ENCODE peak calls at places on chromosomes 4 and X, in six cellular contexts. F is hepatocyte, C is MM.1S, R is fibroblast of lung, L is OCI-LY7, U is GM23338. K is an unnamed sample.

GRCh38 chr4:57191523-57192034 is 81.4 kb upstream of the IGFBP7 start:
- DNase-seq in L (no peak), F (peak; percentile 84), R (peak; percentile 47), U (peak; percentile 75), C (no peak), K (no peak)

GRCh38 chr4:148454835-148455234 is 12.6 kb upstream of the NR3C2 start:
- DNase-seq in F (no peak), R (peak; percentile 6), U (no peak), C (no peak), L (no peak), K (no peak)

GRCh38 chrX:40083120-40083978 is 14.4 kb downstream of the BCOR start:
- DNase-seq in L (no peak), U (peak; percentile 62), C (no peak), R (no peak), F (peak; percentile 68), K (peak; percentile 52)

GRCh38 chr4:89998350-89999098 is 103.9 kb downstream of the MMRN1 start:
- DNase-seq in U (peak; percentile 2), C (no peak), R (no peak), L (no peak), F (no peak), K (no peak)

GRCh38 chr4:41360214-41360910 is 103.6 kb downstream of the UCHL1 start:
- DNase-seq in F (peak; percentile 82), C (peak; percentile 65), R (peak; percentile 58), L (no peak), U (peak; percentile 74), K (no peak)

GRCh38 chr4:143035661-143036060 is 149.1 kb upstream of the USP38 start:
- DNase-seq in U (no peak), R (no peak), L (no peak), F (no peak), C (no peak), K (no peak)

GRCh38 chrX:111447298-111447697 is 35.3 kb upstream of the DCX start:
- DNase-seq in C (peak; percentile 47), U (peak; percentile 57), F (peak; percentile 56), R (peak; percentile 5), L (peak; percentile 21), K (peak; percentile 85)

GRCh38 chr4:85756938-85757337 is 282.0 kb downstream of the ARHGAP24 start:
- DNase-seq in U (peak; percentile 65), F (peak; percentile 40), L (peak; percentile 68), R (peak; percentile 43), C (no peak), K (peak; percentile 70)

GRCh38 chr4:6674500-6675149 is 19.1 kb upstream of the S100P start:
- DNase-seq in U (peak; percentile 61), R (peak; percentile 34), L (peak; percentile 72), F (peak; percentile 72), C (peak; percentile 68), K (peak; percentile 46)

GRCh38 chr4:152109585-152110509 is 349.0 kb upstream of the GATB start:
- DNase-seq in F (no peak), U (no peak), L (no peak), R (no peak), C (no peak), K (no peak)

GRCh38 chr4:10403633-10404445 is 53.4 kb downstream of the ZNF518B start:
- DNase-seq in R (peak; percentile 15), L (peak; percentile 9), U (peak; percentile 70), C (peak; percentile 14), F (peak; percentile 43), K (peak; percentile 66)

GRCh38 chrX:112513154-112513553 is 166.6 kb downstream of the LHFPL1 start:
- DNase-seq in C (no peak), U (peak; percentile 1), F (peak; percentile 56), L (no peak), R (peak; percentile 47), K (no peak)

GRCh38 chr4:81198609-81199008 is 16.4 kb downstream of the PRKG2 start:
- DNase-seq in U (no peak), C (no peak), F (no peak), L (no peak), R (no peak), K (no peak)

GRCh38 chr4:137253949-137254348 is 278.3 kb downstream of the PCDH18 start:
- DNase-seq in U (no peak), F (no peak), L (no peak), R (peak; percentile 83), C (no peak), K (no peak)

GRCh38 chr4:145886871-145887240 is 51.8 kb downstream of the ZNF827 start:
- DNase-seq in L (peak; percentile 52), U (no peak), C (no peak), F (no peak), R (no peak), K (peak; percentile 82)

GRCh38 chr4:2254665-2255500 is 7.0 kb downstream of the MXD4 start:
- DNase-seq in R (no peak), F (peak; percentile 2), C (no peak), U (no peak), L (no peak), K (no peak)

GRCh38 chr4:163395758-163396157 is 52.1 kb downstream of the NPY5R start:
- DNase-seq in R (no peak), C (peak; percentile 54), U (no peak), L (no peak), F (no peak), K (peak; percentile 46)

GRCh38 chr4:47010347-47011188 is 17.2 kb upstream of the GABRA4 start:
- DNase-seq in L (peak; percentile 5), C (peak; percentile 74), U (no peak), F (no peak), R (no peak), K (no peak)

GRCh38 chr4:39976945-39977488 is 694 bp downstream of the PDS5A start:
- DNase-seq in F (peak; percentile 56), U (peak; percentile 19), R (peak; percentile 30), C (peak; percentile 36), L (no peak), K (peak; percentile 76)

GRCh38 chrX:771536-771935 is 140.9 kb downstream of the SHOX start:
- DNase-seq in R (no peak), C (no peak), U (no peak), L (no peak), F (no peak), K (no peak)

GRCh38 chrX:3711331-3711917 is 2.0 kb downstream of the PRKX start:
- DNase-seq in L (peak; percentile 4), R (no peak), F (no peak), U (no peak), C (no peak), K (peak; percentile 67)

GRCh38 chr4:108901271-108901670 is 138.4 kb upstream of the ETNPPL start:
- DNase-seq in L (no peak), F (no peak), C (no peak), U (no peak), R (peak; percentile 48), K (no peak)

GRCh38 chrX:70359458-70359857 is 63.7 kb upstream of the GDPD2 start:
- DNase-seq in U (no peak), R (no peak), C (no peak), L (no peak), F (no peak), K (no peak)

GRCh38 chr4:184817494-184818215 is 8.1 kb downstream of the ACSL1 start:
- DNase-seq in R (no peak), U (no peak), C (no peak), F (no peak), L (peak; percentile 38), K (no peak)
- H4K20me1 ChIP-seq in R (no peaks in the 10 kb centered on the region), U (no peaks in the 10 kb centered on the region), C (no peaks in the 10 kb centered on the region), F (peaks cover 7% of the 10 kb centered on the region), L (peaks cover 22% of the 10 kb centered on the region), K (no peaks in the 10 kb centered on the region)

DNA sequence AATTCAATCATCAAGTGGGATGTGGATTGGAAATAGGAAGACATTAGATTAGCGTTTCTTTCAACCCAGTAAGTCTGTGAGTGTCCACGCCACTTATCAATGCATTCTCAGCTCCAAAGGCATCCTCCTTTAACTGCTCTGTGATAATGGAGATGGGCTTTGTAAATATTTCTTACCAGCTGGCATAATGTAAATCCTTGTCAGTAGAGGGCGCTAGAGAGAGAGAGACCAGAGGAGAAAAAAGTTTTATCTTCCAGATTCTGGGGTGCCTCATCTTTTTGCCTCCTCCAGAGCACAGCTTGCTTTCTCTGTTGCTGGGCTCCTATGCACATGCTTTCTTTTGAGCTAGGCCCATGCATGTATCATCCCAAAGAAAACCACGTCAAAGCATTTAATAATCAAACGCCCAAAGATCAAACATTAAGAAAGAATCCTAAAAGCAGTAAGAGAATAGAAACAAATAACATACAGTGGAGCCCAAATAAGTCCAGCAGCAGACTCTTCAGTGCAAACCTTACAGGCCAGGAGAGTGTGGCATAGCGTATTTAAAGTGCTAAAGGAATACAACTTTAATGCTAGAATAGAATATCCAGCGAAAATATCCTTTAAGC is 9.6 kb upstream of the MTMR1 start:
- DNase-seq in U (peak; percentile 79), L (peak; percentile 62), R (no peak), F (peak; percentile 49), C (peak; percentile 35), K (peak; percentile 87)
- H3K4me2 ChIP-seq in U (no peak overlapping the region), L (no peak overlapping the region), R (no peak overlapping the region), F (no peak overlapping the region), C (no peak overlapping the region), K (no peak overlapping the region)

GRCh38 chr4:159178147-159178541 is 75.3 kb downstream of the RAPGEF2 start:
- DNase-seq in F (no peak), C (no peak), R (peak; percentile 12), U (no peak), L (no peak), K (no peak)

GRCh38 chr4:159175989-159176375 is 73.1 kb downstream of the RAPGEF2 start:
- DNase-seq in L (no peak), R (no peak), F (no peak), U (no peak), C (no peak), K (no peak)

GRCh38 chr4:159175165-159175988 is 72.5 kb downstream of the RAPGEF2 start:
- DNase-seq in U (peak; percentile 97), L (peak; percentile 77), C (peak; percentile 73), R (peak; percentile 88), F (peak; percentile 88), K (peak; percentile 91)

GRCh38 chr4:159177265-159178146 is 74.6 kb downstream of the RAPGEF2 start:
- DNase-seq in F (no peak), L (no peak), R (no peak), C (no peak), U (no peak), K (no peak)

GRCh38 chr4:159179310-159179958 is 76.6 kb downstream of the RAPGEF2 start:
- DNase-seq in U (no peak), L (no peak), F (no peak), C (no peak), R (no peak), K (no peak)
- H4K20me1 ChIP-seq in U (peaks cover 2% of the 10 kb centered on the region), L (peaks cover 4% of the 10 kb centered on the region), F (peaks cover 40% of the 10 kb centered on the region), C (no peaks in the 10 kb centered on the region), R (no peaks in the 10 kb centered on the region), K (peaks cover 33% of the 10 kb centered on the region)

DNA sequence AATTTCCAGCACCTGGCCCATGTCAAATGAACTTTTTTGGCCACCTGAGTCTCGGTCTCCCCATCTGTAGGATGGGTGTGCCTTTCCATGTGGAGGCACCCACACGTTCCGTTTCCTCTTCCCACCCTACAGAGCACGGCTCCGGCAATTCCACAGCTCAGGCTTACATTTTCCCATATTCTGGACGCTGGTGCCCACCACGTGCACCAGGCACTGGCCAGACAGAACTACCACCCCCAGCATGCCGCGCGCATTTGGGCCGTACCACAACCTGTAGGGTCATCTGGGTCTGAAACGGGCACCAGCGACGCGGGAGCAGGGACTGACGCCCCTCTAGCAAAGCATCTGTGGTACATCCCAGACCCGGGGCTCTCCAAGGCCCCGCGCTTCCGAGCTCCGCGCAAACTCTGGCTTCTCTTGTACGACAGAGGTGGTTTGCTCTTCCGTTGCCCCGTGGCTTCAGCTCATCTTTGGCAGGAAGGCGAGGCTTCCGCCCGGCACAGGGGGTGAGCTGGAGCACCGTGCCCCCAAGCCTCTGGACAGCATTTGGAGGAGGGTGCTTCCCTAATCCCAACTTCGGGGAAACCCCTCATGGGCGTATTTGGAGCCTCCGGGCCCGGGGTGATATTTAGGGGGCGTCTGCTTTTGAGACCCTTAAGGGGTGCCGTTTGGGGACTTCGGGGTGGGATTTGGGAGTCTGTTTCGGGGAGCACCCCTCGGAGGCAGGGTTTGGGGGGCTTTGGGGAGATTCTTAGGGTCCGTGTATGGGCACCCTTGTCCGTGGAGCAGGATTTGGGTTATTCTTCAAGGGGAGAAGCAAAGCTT is 3.0 kb upstream of the UBA1 start:
- DNase-seq in R (peak; percentile 92), F (peak; percentile 96), L (peak; percentile 94), U (peak; percentile 93), C (peak; percentile 89), K (peak; percentile 96)
- H3K4me2 ChIP-seq in R (peak overlapping the region; percentile 69), F (peak overlapping the region; percentile 86), L (peak overlapping the region; percentile 96), U (peak overlapping the region; percentile 84), C (peak overlapping the region; percentile 86), K (peak overlapping the region; percentile 99)